ENCODE peak calls at places on chromosome 11, in six cellular contexts. X, K, O, V, D and N are unnamed samples.

GRCh38 chr11:71251761-71252433 is 480 bp downstream of the SHANK2 start:
- DNase-seq in X (no peak), K (no peak), O (peak), V (no peak), D (no peak), N (no peak)

GRCh38 chr11:17314232-17314547 is 37.4 kb upstream of the NCR3LG1 start:
- DNase-seq in X (no peak), K (peak), O (no peak), V (peak), D (peak), N (peak)

GRCh38 chr11:2769779-2770555 is 70.2 kb upstream of the KCNQ1OT1 start:
- DNase-seq in X (no peak), K (no peak), O (no peak), V (no peak), D (no peak), N (no peak)

GRCh38 chr11:10654211-10655150 is 39.1 kb downstream of the IRAG1 start:
- DNase-seq in X (no peak), K (no peak), O (peak), V (no peak), D (peak), N (peak)

GRCh38 chr11:28209906-28210305 is 101.7 kb downstream of the METTL15 start:
- DNase-seq in X (no peak), K (no peak), O (no peak), V (peak), D (no peak), N (no peak)

GRCh38 chr11:13303668-13304649 is 26.4 kb downstream of the BMAL1 start:
- DNase-seq in X (no peak), K (no peak), O (no peak), V (no peak), D (no peak), N (no peak)

GRCh38 chr11:79087238-79087956 is 353.4 kb downstream of the TENM4 start:
- DNase-seq in X (no peak), K (peak), O (peak), V (peak), D (peak), N (peak)

GRCh38 chr11:11725438-11725837 is 103.6 kb upstream of the GALNT18 start:
- DNase-seq in X (no peak), K (no peak), O (no peak), V (no peak), D (no peak), N (no peak)

GRCh38 chr11:126337472-126338241 is 17.8 kb upstream of the ST3GAL4 start:
- DNase-seq in X (no peak), K (no peak), O (no peak), V (no peak), D (no peak), N (no peak)

GRCh38 chr11:78773077-78773476 is 198.4 kb upstream of the NARS2 start:
- DNase-seq in X (no peak), K (no peak), O (no peak), V (no peak), D (no peak), N (peak)

GRCh38 chr11:68690671-68691401 is 6.5 kb downstream of the GAL start:
- DNase-seq in X (no peak), K (no peak), O (no peak), V (no peak), D (no peak), N (peak)
- TF ChIP-seq CTCF in X (no peak), K (peak), O (peak), V (peak), D (no peak), N (no peak)

GRCh38 chr11:128759597-128759996 is 65.7 kb downstream of the FLI1 start:
- DNase-seq in X (no peak), K (peak), O (no peak), V (peak), D (peak), N (no peak)

GRCh38 chr11:128756469-128756868 is 62.6 kb downstream of the FLI1 start:
- DNase-seq in X (no peak), K (no peak), O (no peak), V (no peak), D (no peak), N (no peak)

GRCh38 chr11:128757886-128758612 is 64.2 kb downstream of the FLI1 start:
- DNase-seq in X (no peak), K (no peak), O (no peak), V (no peak), D (no peak), N (no peak)

GRCh38 chr11:128759168-128759567 is 65.3 kb downstream of the FLI1 start:
- DNase-seq in X (no peak), K (no peak), O (no peak), V (no peak), D (no peak), N (no peak)

DNA sequence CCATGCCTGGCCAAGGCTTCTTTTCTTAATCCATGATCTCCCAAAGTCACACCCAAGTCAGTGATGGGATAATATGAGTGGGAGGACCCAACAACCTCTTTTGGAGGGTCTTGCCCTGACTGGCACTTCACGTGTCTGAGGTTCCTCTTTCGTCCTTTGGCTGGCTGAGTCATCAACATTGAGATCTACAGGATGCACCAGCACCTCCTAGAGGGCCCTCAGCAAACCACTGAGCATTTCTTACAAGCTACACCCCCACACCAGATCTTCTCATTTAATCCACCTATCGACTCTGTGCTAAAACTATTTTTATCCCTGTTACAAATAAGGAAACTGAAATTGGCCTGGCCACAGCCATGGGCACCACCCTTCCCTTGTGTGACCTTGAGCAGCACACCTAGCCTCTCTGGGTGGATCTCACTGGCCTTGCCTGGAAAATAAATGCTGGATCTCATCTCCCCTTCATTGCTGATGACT is 63.4 kb downstream of the FLI1 start:
- DNase-seq in X (no peak), K (peak), O (no peak), V (no peak), D (peak), N (peak)
- TF ChIP-seq CTCF in X (no peak), K (peak), O (peak), V (peak), D (peak), N (no peak)

DNA sequence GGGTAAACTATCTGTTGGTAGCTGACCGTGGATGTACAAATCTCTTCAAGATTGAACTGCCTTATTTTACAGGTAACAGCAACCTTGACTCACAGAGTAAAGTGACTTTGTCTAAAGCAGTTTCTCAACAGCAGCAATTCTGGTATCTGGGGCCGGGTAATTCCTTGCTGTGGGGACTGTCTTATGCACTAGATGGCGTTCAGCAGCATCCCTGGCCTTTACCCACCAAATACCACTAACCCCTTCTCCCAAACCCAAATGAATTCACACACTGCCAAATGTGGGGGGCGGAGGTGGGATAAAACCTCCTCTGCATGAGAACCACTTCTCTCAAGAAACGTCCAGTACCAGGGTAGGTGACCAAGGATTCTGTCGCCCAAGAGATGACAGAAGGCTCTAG is 1.7 kb upstream of the INCENP start:
- DNase-seq in X (no peak), K (no peak), O (peak), V (no peak), D (peak), N (no peak)
- TF ChIP-seq CTCF in X (no peak), K (peak), O (peak), V (peak), D (peak), N (no peak)

DNA sequence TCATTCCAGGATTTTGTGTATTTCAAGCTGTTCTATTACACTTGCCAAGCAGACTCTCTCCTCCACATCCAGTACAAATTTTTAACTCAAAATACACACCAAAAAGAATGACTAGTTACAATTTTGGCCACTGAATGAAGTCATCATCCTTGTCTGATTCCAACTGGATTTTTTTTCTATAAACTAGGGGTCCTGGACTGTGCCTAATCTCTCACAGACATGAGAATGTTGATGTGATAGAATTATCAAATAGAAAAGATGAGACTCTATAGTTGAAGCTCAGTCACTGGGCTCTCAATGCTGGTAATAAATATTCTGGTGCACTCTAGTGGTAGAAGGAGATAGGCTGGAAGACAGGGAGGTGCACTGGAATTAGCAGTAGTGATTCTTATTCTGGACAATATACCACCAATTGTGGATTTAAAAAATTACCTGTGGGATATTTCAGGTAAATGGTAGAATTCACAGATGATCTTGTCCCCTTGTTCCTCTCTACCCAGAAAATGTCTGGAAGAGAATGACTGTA is 85.7 kb downstream of the FANCF start:
- DNase-seq in X (no peak), K (peak), O (peak), V (no peak), D (peak), N (peak)
- TF ChIP-seq CTCF in X (no peak), K (peak), O (peak), V (peak), D (peak), N (peak)

GRCh38 chr11:597166-597725 is 18.5 kb downstream of the IRF7 start:
- DNase-seq in X (no peak), K (no peak), O (peak), V (no peak), D (no peak), N (no peak)
- TF ChIP-seq CTCF in X (no peak), K (peak), O (peak), V (no peak), D (no peak), N (no peak)

GRCh38 chr11:133821776-133822175 is 23.5 kb downstream of the SPATA19 start:
- DNase-seq in X (no peak), K (no peak), O (peak), V (no peak), D (peak), N (peak)
- TF ChIP-seq CTCF in X (no peak), K (peak), O (peak), V (no peak), D (peak), N (peak)

GRCh38 chr11:19953909-19954308 is 206.4 kb downstream of the DBX1 start:
- DNase-seq in X (no peak), K (peak), O (peak), V (no peak), D (peak), N (peak)
- TF ChIP-seq CTCF in X (peak), K (peak), O (peak), V (peak), D (peak), N (peak)

DNA sequence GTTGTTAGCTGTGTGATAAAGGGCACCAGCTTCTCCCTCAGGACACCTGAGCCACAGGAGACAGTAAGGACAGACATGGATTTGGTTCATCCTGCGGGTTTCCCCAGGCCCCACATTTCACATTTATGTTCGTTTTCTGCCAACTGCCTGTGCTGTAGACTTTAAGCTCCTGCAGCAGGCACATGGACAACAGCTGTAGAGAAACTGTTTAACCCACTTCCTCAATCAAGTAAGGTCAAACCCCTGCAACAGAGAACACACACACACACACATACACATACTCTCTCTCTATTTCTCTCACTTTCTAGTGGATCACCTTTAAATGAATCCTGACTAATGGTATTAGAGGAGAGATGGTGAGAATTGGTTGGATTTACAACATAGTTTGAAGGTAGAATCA is 90.7 kb downstream of the C11orf87 start:
- DNase-seq in X (no peak), K (no peak), O (no peak), V (no peak), D (no peak), N (no peak)
- TF ChIP-seq CTCF in X (no peak), K (no peak), O (no peak), V (no peak), D (no peak), N (no peak)

DNA sequence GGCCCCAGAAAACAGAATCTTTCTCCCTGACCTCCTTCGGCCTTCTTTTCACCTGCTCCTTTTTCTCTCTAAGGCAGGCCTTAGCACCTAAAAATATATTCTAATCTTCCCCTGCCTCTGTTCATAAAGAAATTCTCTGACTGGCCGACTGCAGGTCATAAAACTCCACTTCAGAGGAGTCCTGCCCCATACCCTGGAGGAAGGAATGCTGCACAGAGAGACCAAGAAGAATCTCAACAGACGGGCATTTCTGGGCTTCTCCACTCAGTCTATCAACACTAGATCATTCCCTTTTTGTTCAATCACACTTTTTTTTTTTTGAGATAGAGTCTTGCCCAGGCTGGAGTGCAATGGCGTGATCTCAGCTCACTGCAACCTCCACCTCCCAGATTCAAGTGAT is 19.7 kb upstream of the PGA3 start:
- DNase-seq in X (no peak), K (no peak), O (no peak), V (no peak), D (no peak), N (no peak)
- TF ChIP-seq CTCF in X (no peak), K (peak), O (peak), V (no peak), D (no peak), N (no peak)